ENCODE peak calls at places on chromosomes 3 and 15, in eight cellular contexts. One of them, this sample, is unnamed.

GRCh38 chr3:12875857-12876451 is 34.6 kb upstream of the RPL32 start:
- DNase-seq in CD4-positive, CD25-positive, alpha-beta regulatory T cell: no peak
- DNase-seq in hypothalamus: peak
- DNase-seq in stimulated activated CD8-positive, alpha-beta memory T cell treated with anti-CD3 and anti-CD28 coated beads, Interleukin-7, amount 100 ng/mL, for 24 hours: no peak
- DNase-seq in kidney glomerular epithelial cell: no peak
- DNase-seq in heart right ventricle: peak
- DNase-seq in stimulated activated CD4-positive, alpha-beta T cell treated with anti-CD3 and anti-CD28 coated beads, Interleukin-12 subunit alpha, Interleukin-12 subunit beta, amount 100 ng/mL, for 48 hours: no peak
- DNase-seq in RCC 7860: no peak
- DNase-seq in this sample: no peak

GRCh38 chr3:99774467-99774866 is 43.2 kb upstream of the CMSS1 start:
- DNase-seq in heart right ventricle: no peak
- DNase-seq in stimulated activated CD4-positive, alpha-beta T cell treated with anti-CD3 and anti-CD28 coated beads, Interleukin-12 subunit alpha, Interleukin-12 subunit beta, amount 100 ng/mL, for 48 hours: peak
- DNase-seq in kidney glomerular epithelial cell: no peak
- DNase-seq in RCC 7860: peak
- DNase-seq in stimulated activated CD8-positive, alpha-beta memory T cell treated with anti-CD3 and anti-CD28 coated beads, Interleukin-7, amount 100 ng/mL, for 24 hours: no peak
- DNase-seq in hypothalamus: no peak
- DNase-seq in CD4-positive, CD25-positive, alpha-beta regulatory T cell: peak
- DNase-seq in this sample: no peak

GRCh38 chr3:195168009-195168759 is 102.8 kb downstream of the XXYLT1 start:
- DNase-seq in heart right ventricle: no peak
- DNase-seq in kidney glomerular epithelial cell: no peak
- DNase-seq in stimulated activated CD8-positive, alpha-beta memory T cell treated with anti-CD3 and anti-CD28 coated beads, Interleukin-7, amount 100 ng/mL, for 24 hours: no peak
- DNase-seq in hypothalamus: no peak
- DNase-seq in RCC 7860: no peak
- DNase-seq in CD4-positive, CD25-positive, alpha-beta regulatory T cell: no peak
- DNase-seq in stimulated activated CD4-positive, alpha-beta T cell treated with anti-CD3 and anti-CD28 coated beads, Interleukin-12 subunit alpha, Interleukin-12 subunit beta, amount 100 ng/mL, for 48 hours: no peak
- DNase-seq in this sample: no peak

GRCh38 chr3:10949197-10949596 is 43.4 kb upstream of the SLC6A1 start:
- DNase-seq in kidney glomerular epithelial cell: no peak
- DNase-seq in hypothalamus: peak
- DNase-seq in stimulated activated CD4-positive, alpha-beta T cell treated with anti-CD3 and anti-CD28 coated beads, Interleukin-12 subunit alpha, Interleukin-12 subunit beta, amount 100 ng/mL, for 48 hours: no peak
- DNase-seq in stimulated activated CD8-positive, alpha-beta memory T cell treated with anti-CD3 and anti-CD28 coated beads, Interleukin-7, amount 100 ng/mL, for 24 hours: no peak
- DNase-seq in RCC 7860: no peak
- DNase-seq in CD4-positive, CD25-positive, alpha-beta regulatory T cell: no peak
- DNase-seq in heart right ventricle: no peak
- DNase-seq in this sample: no peak

GRCh38 chr3:100600181-100601042 is 9.0 kb upstream of the ADGRG7 start:
- DNase-seq in stimulated activated CD8-positive, alpha-beta memory T cell treated with anti-CD3 and anti-CD28 coated beads, Interleukin-7, amount 100 ng/mL, for 24 hours: no peak
- DNase-seq in hypothalamus: no peak
- DNase-seq in stimulated activated CD4-positive, alpha-beta T cell treated with anti-CD3 and anti-CD28 coated beads, Interleukin-12 subunit alpha, Interleukin-12 subunit beta, amount 100 ng/mL, for 48 hours: no peak
- DNase-seq in kidney glomerular epithelial cell: no peak
- DNase-seq in heart right ventricle: no peak
- DNase-seq in RCC 7860: no peak
- DNase-seq in CD4-positive, CD25-positive, alpha-beta regulatory T cell: no peak
- DNase-seq in this sample: no peak

GRCh38 chr3:188026191-188026968 is 127.6 kb upstream of the LPP start:
- DNase-seq in RCC 7860: peak
- DNase-seq in CD4-positive, CD25-positive, alpha-beta regulatory T cell: no peak
- DNase-seq in stimulated activated CD4-positive, alpha-beta T cell treated with anti-CD3 and anti-CD28 coated beads, Interleukin-12 subunit alpha, Interleukin-12 subunit beta, amount 100 ng/mL, for 48 hours: no peak
- DNase-seq in hypothalamus: no peak
- DNase-seq in kidney glomerular epithelial cell: peak
- DNase-seq in heart right ventricle: no peak
- DNase-seq in stimulated activated CD8-positive, alpha-beta memory T cell treated with anti-CD3 and anti-CD28 coated beads, Interleukin-7, amount 100 ng/mL, for 24 hours: no peak
- DNase-seq in this sample: no peak

GRCh38 chr15:40108061-40108854 is 421 bp downstream of the BMF start:
- DNase-seq in RCC 7860: peak
- DNase-seq in heart right ventricle: peak
- DNase-seq in stimulated activated CD4-positive, alpha-beta T cell treated with anti-CD3 and anti-CD28 coated beads, Interleukin-12 subunit alpha, Interleukin-12 subunit beta, amount 100 ng/mL, for 48 hours: no peak
- DNase-seq in hypothalamus: no peak
- DNase-seq in stimulated activated CD8-positive, alpha-beta memory T cell treated with anti-CD3 and anti-CD28 coated beads, Interleukin-7, amount 100 ng/mL, for 24 hours: no peak
- DNase-seq in kidney glomerular epithelial cell: peak
- DNase-seq in CD4-positive, CD25-positive, alpha-beta regulatory T cell: no peak
- DNase-seq in this sample: no peak

GRCh38 chr15:70428211-70428822 is 330.6 kb upstream of the TLE3 start:
- DNase-seq in stimulated activated CD8-positive, alpha-beta memory T cell treated with anti-CD3 and anti-CD28 coated beads, Interleukin-7, amount 100 ng/mL, for 24 hours: no peak
- DNase-seq in stimulated activated CD4-positive, alpha-beta T cell treated with anti-CD3 and anti-CD28 coated beads, Interleukin-12 subunit alpha, Interleukin-12 subunit beta, amount 100 ng/mL, for 48 hours: no peak
- DNase-seq in kidney glomerular epithelial cell: no peak
- DNase-seq in heart right ventricle: no peak
- DNase-seq in hypothalamus: no peak
- DNase-seq in RCC 7860: no peak
- DNase-seq in CD4-positive, CD25-positive, alpha-beta regulatory T cell: no peak
- DNase-seq in this sample: no peak

GRCh38 chr15:100245496-100245838 is 96.3 kb downstream of the ADAMTS17 start:
- DNase-seq in RCC 7860: no peak
- DNase-seq in stimulated activated CD8-positive, alpha-beta memory T cell treated with anti-CD3 and anti-CD28 coated beads, Interleukin-7, amount 100 ng/mL, for 24 hours: no peak
- DNase-seq in kidney glomerular epithelial cell: no peak
- DNase-seq in CD4-positive, CD25-positive, alpha-beta regulatory T cell: no peak
- DNase-seq in heart right ventricle: no peak
- DNase-seq in stimulated activated CD4-positive, alpha-beta T cell treated with anti-CD3 and anti-CD28 coated beads, Interleukin-12 subunit alpha, Interleukin-12 subunit beta, amount 100 ng/mL, for 48 hours: no peak
- DNase-seq in hypothalamus: no peak
- DNase-seq in this sample: no peak

GRCh38 chr3:115741650-115742049 is 118.3 kb downstream of the GAP43 start:
- DNase-seq in heart right ventricle: no peak
- DNase-seq in CD4-positive, CD25-positive, alpha-beta regulatory T cell: no peak
- DNase-seq in hypothalamus: no peak
- DNase-seq in stimulated activated CD8-positive, alpha-beta memory T cell treated with anti-CD3 and anti-CD28 coated beads, Interleukin-7, amount 100 ng/mL, for 24 hours: no peak
- DNase-seq in stimulated activated CD4-positive, alpha-beta T cell treated with anti-CD3 and anti-CD28 coated beads, Interleukin-12 subunit alpha, Interleukin-12 subunit beta, amount 100 ng/mL, for 48 hours: no peak
- DNase-seq in kidney glomerular epithelial cell: no peak
- DNase-seq in RCC 7860: no peak
- DNase-seq in this sample: no peak

This sample was measured in caudate nucleus.